ENCODE peak calls at places on chromosomes 16 and 17, in ten cellular contexts. U is HT-29, C is NCI-H2029, I is A549, K is fibroblast of lung, P is ELF-1, X is GM13977, O is activated T-cell treated with anti-CD3 and anti-CD28 coated beads for 4 hours, A is hypothalamus, E is Calu3. L is an unnamed sample.

GRCh38 chr16:84818989-84819643 is 669 bp upstream of the CRISPLD2 start:
- DNase-seq in X (no peak), C (no peak), A (no peak), P (no peak), E (peak; percentile 33), K (no peak), U (no peak), I (no peak), O (no peak), L (no peak)

GRCh38 chr17:41977991-41978390 is 11.4 kb downstream of the CNP start:
- DNase-seq in C (no peak), U (peak; percentile 45), K (no peak), O (no peak), P (no peak), E (peak; percentile 42), A (no peak), I (no peak), X (no peak), L (no peak)

GRCh38 chr17:44170499-44171201 is at the start of gene ASB16:
- DNase-seq in P (peak; percentile 50), X (no peak), A (no peak), E (no peak), C (peak; percentile 32), O (no peak), U (no peak), K (peak; percentile 33), I (no peak), L (no peak)

GRCh38 chr16:24035127-24035842 is 199.5 kb downstream of the PRKCB start:
- DNase-seq in I (no peak), O (no peak), C (no peak), A (no peak), U (no peak), X (peak; percentile 26), K (no peak), P (peak; percentile 10), E (no peak), L (no peak)

GRCh38 chr16:69626256-69626655 is 60.5 kb downstream of the NFAT5 start:
- DNase-seq in U (no peak), P (no peak), E (no peak), K (peak; percentile 44), A (no peak), X (no peak), I (no peak), C (no peak), O (no peak), L (no peak)

GRCh38 chr16:22428654-22429053 is 54.2 kb upstream of the CDR2 start:
- DNase-seq in X (no peak), I (no peak), A (no peak), E (no peak), C (no peak), P (no peak), U (no peak), O (no peak), K (no peak), L (no peak)

GRCh38 chr16:84833142-84833495 is 13.3 kb downstream of the CRISPLD2 start:
- DNase-seq in E (no peak), I (no peak), A (no peak), X (no peak), O (no peak), U (no peak), P (no peak), K (peak; percentile 85), C (no peak), L (no peak)

GRCh38 chr17:66531826-66532439 is 229.5 kb downstream of the PRKCA start:
- DNase-seq in E (no peak), I (no peak), O (no peak), U (no peak), K (no peak), A (no peak), C (no peak), X (no peak), P (no peak), L (no peak)

GRCh38 chr16:1093284-1094123 is 2.5 kb downstream of the C1QTNF8 start:
- DNase-seq in E (no peak), K (no peak), U (no peak), X (no peak), O (no peak), C (no peak), P (peak; percentile 86), I (peak; percentile 78), A (no peak), L (no peak)

GRCh38 chr16:18055411-18055916 is 281.1 kb downstream of the NPIPA8 start:
- DNase-seq in C (no peak), X (no peak), K (no peak), P (no peak), A (no peak), E (no peak), U (no peak), I (no peak), O (no peak), L (no peak)

GRCh38 chr17:81512560-81512983 is at the start of gene ACTG1:
- DNase-seq in C (peak; percentile 73), U (peak; percentile 91), X (peak; percentile 98), I (peak; percentile 95), K (peak; percentile 92), E (peak; percentile 93), P (peak; percentile 94), A (peak; percentile 86), O (peak; percentile 83), L (peak; percentile 93)

GRCh38 chr17:549197-550040 is 165.2 kb downstream of the VPS53 start:
- DNase-seq in X (no peak), P (no peak), C (no peak), U (no peak), K (peak; percentile 81), I (no peak), A (no peak), O (no peak), E (no peak), L (no peak)

GRCh38 chr17:50687200-50688066 is 20.3 kb downstream of the ANKRD40 start:
- DNase-seq in C (no peak), A (no peak), X (no peak), E (no peak), I (no peak), K (peak; percentile 51), P (peak; percentile 91), U (no peak), O (no peak), L (no peak)

GRCh38 chr16:24075929-24076716 is 180.0 kb upstream of the CACNG3 start:
- DNase-seq in E (peak; percentile 26), C (no peak), K (no peak), X (peak; percentile 17), O (no peak), A (no peak), P (peak; percentile 88), I (no peak), U (no peak), L (no peak)

GRCh38 chr16:88790312-88791150 is 5.5 kb upstream of the PIEZO1 start:
- DNase-seq in K (no peak), A (no peak), O (no peak), I (no peak), X (no peak), P (no peak), E (no peak), U (no peak), C (no peak), L (peak; percentile 58)

GRCh38 chr17:77315551-77316190 is 174.9 kb downstream of the SEC14L1 start:
- DNase-seq in P (no peak), X (no peak), U (no peak), A (no peak), O (no peak), I (no peak), C (no peak), K (no peak), E (no peak), L (peak; percentile 3)

GRCh38 chr17:49756805-49757496 is 7.0 kb downstream of the FAM117A start:
- DNase-seq in U (no peak), A (no peak), I (no peak), E (no peak), O (no peak), X (no peak), C (no peak), P (no peak), K (no peak), L (no peak)

GRCh38 chr16:11258553-11259287 is 2.7 kb upstream of the SOCS1 start:
- DNase-seq in A (peak; percentile 71), I (no peak), X (peak; percentile 83), K (peak; percentile 33), U (no peak), O (no peak), C (peak; percentile 11), E (no peak), P (no peak), L (peak; percentile 46)

GRCh38 chr16:84503751-84504395 is 586 bp downstream of the MEAK7 start:
- DNase-seq in X (no peak), O (no peak), E (no peak), U (peak; percentile 1), A (no peak), P (no peak), K (no peak), I (peak; percentile 31), C (no peak), L (no peak)

GRCh38 chr17:10115536-10115932 is 82.9 kb downstream of the GAS7 start:
- DNase-seq in I (no peak), U (no peak), X (no peak), O (no peak), C (no peak), P (no peak), A (no peak), K (no peak), E (no peak), L (no peak)

GRCh38 chr17:27433521-27433920 is 22.7 kb upstream of the KSR1 start:
- DNase-seq in X (no peak), K (no peak), A (no peak), U (no peak), C (no peak), E (no peak), I (no peak), O (no peak), P (no peak), L (no peak)

GRCh38 chr17:66221755-66222530 is 7.3 kb downstream of the APOH start:
- DNase-seq in P (no peak), I (no peak), U (no peak), O (no peak), K (no peak), X (no peak), C (no peak), A (no peak), E (no peak), L (no peak)

GRCh38 chr17:49224198-49224996 is 6.2 kb downstream of the PHOSPHO1 start:
- DNase-seq in K (no peak), X (peak; percentile 59), A (no peak), I (no peak), P (peak; percentile 56), O (no peak), C (no peak), E (peak; percentile 27), U (no peak), L (peak; percentile 42)

GRCh38 chr17:43722269-43722619 is 36.3 kb downstream of the SOST start:
- DNase-seq in O (no peak), U (no peak), A (no peak), P (no peak), X (no peak), I (no peak), K (no peak), C (no peak), E (no peak), L (no peak)